ENCODE peak calls at places on chromosomes 5 and 9, in four cellular contexts. K is cardiac fibroblast, Z is GM12865, X is esophagus squamous epithelium. G is an unnamed sample.

GRCh38 chr9:4679268-4680177 is at the start of gene CDC37L1:
- DNase-seq in Z (peak), X (peak), K (peak), G (peak)

GRCh38 chr5:84384604-84385575 is at the start of gene EDIL3:
- DNase-seq in K (peak), X (no peak), Z (no peak), G (no peak)

GRCh38 chr5:2131196-2131595 is 248.5 kb upstream of the IRX4 start:
- DNase-seq in K (no peak), Z (no peak), X (no peak), G (peak)

GRCh38 chr5:141846031-141846430 is 32.2 kb downstream of the PCDH1 start:
- DNase-seq in X (no peak), K (peak), Z (no peak), G (no peak)

GRCh38 chr9:108316633-108317032 is 539.2 kb downstream of the ACTL7B start:
- DNase-seq in Z (no peak), K (no peak), X (no peak), G (no peak)

GRCh38 chr9:129944501-129945116 is 98.4 kb downstream of the FNBP1 start:
- DNase-seq in X (no peak), Z (no peak), K (no peak), G (no peak)

GRCh38 chr5:108629779-108630178 is 117.9 kb upstream of the FER start:
- DNase-seq in X (no peak), Z (no peak), K (no peak), G (no peak)

GRCh38 chr5:59760798-59761348 is 132.7 kb downstream of the PDE4D start:
- DNase-seq in Z (peak), X (no peak), K (peak), G (no peak)

GRCh38 chr9:12185856-12186255 is 507.3 kb upstream of the TYRP1 start:
- DNase-seq in Z (no peak), X (no peak), K (no peak), G (no peak)

GRCh38 chr5:173554038-173554955 is 62.2 kb downstream of the BOD1 start:
- DNase-seq in X (no peak), Z (no peak), K (peak), G (no peak)

GRCh38 chr9:97559111-97559514 is 57.6 kb downstream of the TMOD1 start:
- DNase-seq in Z (peak), K (no peak), X (no peak), G (no peak)

GRCh38 chr5:174204914-174205313 is 159.4 kb downstream of the NSG2 start:
- DNase-seq in Z (no peak), X (no peak), K (no peak), G (no peak)

GRCh38 chr9:127197861-127198430 is 66.6 kb upstream of the GARNL3 start:
- DNase-seq in K (peak), X (no peak), Z (no peak), G (no peak)

GRCh38 chr9:123883634-123884033 is 46.3 kb downstream of the DENND1A start:
- DNase-seq in X (no peak), K (peak), Z (no peak), G (no peak)

GRCh38 chr5:135429326-135429725 is 17.8 kb downstream of the DCANP1 start:
- DNase-seq in K (peak), X (no peak), Z (no peak), G (peak)

GRCh38 chr5:72556351-72557146 is 49.3 kb upstream of the ZNF366 start:
- DNase-seq in X (no peak), Z (peak), K (peak), G (no peak)

GRCh38 chr5:72554897-72555296 is 47.7 kb upstream of the ZNF366 start:
- DNase-seq in X (no peak), Z (no peak), K (no peak), G (no peak)

GRCh38 chr5:72557576-72558336 is 50.5 kb upstream of the ZNF366 start:
- DNase-seq in X (no peak), K (no peak), Z (no peak), G (no peak)

GRCh38 chr5:72557147-72557501 is 49.9 kb upstream of the ZNF366 start:
- DNase-seq in K (no peak), X (no peak), Z (peak), G (no peak)

DNA sequence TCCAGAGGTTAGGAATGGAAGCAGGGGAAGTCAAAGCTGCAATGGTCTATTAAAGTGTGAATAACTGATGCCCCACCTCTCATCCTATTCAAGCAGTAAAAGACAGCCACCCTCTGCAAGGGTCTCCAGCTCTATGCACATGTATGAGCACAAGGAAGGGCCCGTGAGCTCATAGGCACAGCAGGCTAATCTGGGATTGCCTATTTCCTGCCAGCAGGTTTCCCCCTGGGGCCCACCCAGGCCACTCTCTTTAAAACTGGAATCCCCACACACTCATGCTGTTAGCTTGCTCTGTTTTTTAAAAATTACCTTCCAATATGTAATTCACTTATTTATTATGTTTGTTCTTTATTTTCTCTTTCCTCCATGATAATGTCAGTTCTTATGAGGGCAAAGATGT is 48.7 kb upstream of the ZNF366 start:
- DNase-seq in Z (no peak), K (peak), X (no peak), G (no peak)
- H3K4me3 ChIP-seq in Z (peak), K (no peak), X (peak), G (no peak)

GRCh38 chr5:72608922-72609321 is 101.7 kb upstream of the ZNF366 start:
- DNase-seq in K (no peak), Z (no peak), X (no peak), G (no peak)

GRCh38 chr5:72612810-72613209 is 105.6 kb upstream of the ZNF366 start:
- DNase-seq in K (no peak), Z (no peak), X (no peak), G (no peak)

GRCh38 chr5:72608297-72608696 is 101.1 kb upstream of the ZNF366 start:
- DNase-seq in K (peak), Z (no peak), X (no peak), G (no peak)

GRCh38 chr5:72613515-72613914 is 106.3 kb upstream of the ZNF366 start:
- DNase-seq in K (no peak), X (no peak), Z (no peak), G (no peak)

GRCh38 chr5:72611111-72611724 is 104.0 kb upstream of the ZNF366 start:
- DNase-seq in X (peak), Z (peak), K (peak), G (peak)
- H3K4me3 ChIP-seq in X (no peak), Z (no peak), K (no peak), G (no peak)

GRCh38 chr5:10233505-10233904 is 16.2 kb downstream of the ATPSCKMT start:
- DNase-seq in K (peak), X (no peak), Z (no peak), G (no peak)
- H3K4me3 ChIP-seq in K (no peak), X (no peak), Z (no peak), G (no peak)

GRCh38 chr9:87148391-87149237 is 201.3 kb upstream of the GAS1 start:
- DNase-seq in K (peak), Z (no peak), X (no peak), G (no peak)
- H3K4me3 ChIP-seq in K (peak), Z (no peak), X (peak), G (no peak)